ENCODE peak calls at places on chromosomes 3 and 15, in five cellular contexts. One of them, this sample, is unnamed.

GRCh38 chr15:78638658-78639314 is 2.2 kb downstream of the CHRNB4 start:
- DNase-seq in aorta: no peak
- DNase-seq in HS-27A: no peak
- DNase-seq in NCI-H446 treated with DMSO at 0.1 percent for 48 hours: peak; percentile 4
- DNase-seq in activated CD4-positive, alpha-beta T cell treated with anti-CD3 and anti-CD28 coated beads, Interleukin-2, amount 50 U/mL, for 4 hours: peak; percentile 18
- DNase-seq in this sample: peak; percentile 95

GRCh38 chr3:28504945-28505344 is 156.3 kb upstream of the AZI2 start:
- DNase-seq in aorta: no peak
- DNase-seq in HS-27A: no peak
- DNase-seq in NCI-H446 treated with DMSO at 0.1 percent for 48 hours: no peak
- DNase-seq in activated CD4-positive, alpha-beta T cell treated with anti-CD3 and anti-CD28 coated beads, Interleukin-2, amount 50 U/mL, for 4 hours: no peak
- DNase-seq in this sample: no peak

GRCh38 chr3:158105124-158105709 is 1.0 kb downstream of the SHOX2 start:
- DNase-seq in aorta: no peak
- DNase-seq in HS-27A: peak; percentile 38
- DNase-seq in NCI-H446 treated with DMSO at 0.1 percent for 48 hours: no peak
- DNase-seq in activated CD4-positive, alpha-beta T cell treated with anti-CD3 and anti-CD28 coated beads, Interleukin-2, amount 50 U/mL, for 4 hours: no peak
- DNase-seq in this sample: peak; percentile 74

GRCh38 chr3:67863869-67864268 is 209.5 kb upstream of the SUCLG2 start:
- DNase-seq in aorta: no peak
- DNase-seq in HS-27A: no peak
- DNase-seq in NCI-H446 treated with DMSO at 0.1 percent for 48 hours: no peak
- DNase-seq in activated CD4-positive, alpha-beta T cell treated with anti-CD3 and anti-CD28 coated beads, Interleukin-2, amount 50 U/mL, for 4 hours: no peak
- DNase-seq in this sample: peak; percentile 53

GRCh38 chr3:171165986-171166385 is 139.5 kb upstream of the SLC2A2 start:
- DNase-seq in aorta: no peak
- DNase-seq in HS-27A: no peak
- DNase-seq in NCI-H446 treated with DMSO at 0.1 percent for 48 hours: no peak
- DNase-seq in activated CD4-positive, alpha-beta T cell treated with anti-CD3 and anti-CD28 coated beads, Interleukin-2, amount 50 U/mL, for 4 hours: no peak
- DNase-seq in this sample: no peak

GRCh38 chr15:52783929-52784798 is 6.0 kb downstream of the ONECUT1 start:
- DNase-seq in aorta: peak; percentile 73
- DNase-seq in HS-27A: no peak
- DNase-seq in NCI-H446 treated with DMSO at 0.1 percent for 48 hours: no peak
- DNase-seq in activated CD4-positive, alpha-beta T cell treated with anti-CD3 and anti-CD28 coated beads, Interleukin-2, amount 50 U/mL, for 4 hours: no peak
- DNase-seq in this sample: peak; percentile 92

GRCh38 chr15:100595964-100596363 is 6.0 kb downstream of the LINS1 start:
- DNase-seq in aorta: no peak
- DNase-seq in HS-27A: no peak
- DNase-seq in NCI-H446 treated with DMSO at 0.1 percent for 48 hours: no peak
- DNase-seq in activated CD4-positive, alpha-beta T cell treated with anti-CD3 and anti-CD28 coated beads, Interleukin-2, amount 50 U/mL, for 4 hours: no peak
- DNase-seq in this sample: no peak

GRCh38 chr3:45597166-45597565 is 2.6 kb downstream of the LIMD1 start:
- DNase-seq in aorta: peak; percentile 76
- DNase-seq in HS-27A: no peak
- DNase-seq in NCI-H446 treated with DMSO at 0.1 percent for 48 hours: no peak
- DNase-seq in activated CD4-positive, alpha-beta T cell treated with anti-CD3 and anti-CD28 coated beads, Interleukin-2, amount 50 U/mL, for 4 hours: no peak
- DNase-seq in this sample: no peak

GRCh38 chr15:43187544-43188155 is 2.4 kb downstream of the CCNDBP1 start:
- DNase-seq in aorta: no peak
- DNase-seq in HS-27A: no peak
- DNase-seq in NCI-H446 treated with DMSO at 0.1 percent for 48 hours: peak; percentile 16
- DNase-seq in activated CD4-positive, alpha-beta T cell treated with anti-CD3 and anti-CD28 coated beads, Interleukin-2, amount 50 U/mL, for 4 hours: no peak
- DNase-seq in this sample: peak; percentile 38

GRCh38 chr3:38141173-38141951 is 2.9 kb downstream of the MYD88 start:
- DNase-seq in aorta: no peak
- DNase-seq in HS-27A: no peak
- DNase-seq in NCI-H446 treated with DMSO at 0.1 percent for 48 hours: no peak
- DNase-seq in activated CD4-positive, alpha-beta T cell treated with anti-CD3 and anti-CD28 coated beads, Interleukin-2, amount 50 U/mL, for 4 hours: no peak
- DNase-seq in this sample: no peak

GRCh38 chr15:40956543-40956982 is 3.3 kb downstream of the CHAC1 start:
- DNase-seq in aorta: no peak
- DNase-seq in HS-27A: no peak
- DNase-seq in NCI-H446 treated with DMSO at 0.1 percent for 48 hours: no peak
- DNase-seq in activated CD4-positive, alpha-beta T cell treated with anti-CD3 and anti-CD28 coated beads, Interleukin-2, amount 50 U/mL, for 4 hours: no peak
- DNase-seq in this sample: no peak

GRCh38 chr15:38085104-38085503 is 150.7 kb downstream of the TMCO5A start:
- DNase-seq in aorta: no peak
- DNase-seq in HS-27A: no peak
- DNase-seq in NCI-H446 treated with DMSO at 0.1 percent for 48 hours: no peak
- DNase-seq in activated CD4-positive, alpha-beta T cell treated with anti-CD3 and anti-CD28 coated beads, Interleukin-2, amount 50 U/mL, for 4 hours: no peak
- DNase-seq in this sample: no peak

GRCh38 chr3:46361408-46362283 is 7.7 kb downstream of the CCR2 start:
- DNase-seq in aorta: no peak
- DNase-seq in HS-27A: no peak
- DNase-seq in NCI-H446 treated with DMSO at 0.1 percent for 48 hours: no peak
- DNase-seq in activated CD4-positive, alpha-beta T cell treated with anti-CD3 and anti-CD28 coated beads, Interleukin-2, amount 50 U/mL, for 4 hours: no peak
- DNase-seq in this sample: no peak

GRCh38 chr3:13650210-13651056 is 101.5 kb downstream of the FBLN2 start:
- DNase-seq in aorta: peak; percentile 94
- DNase-seq in HS-27A: no peak
- DNase-seq in NCI-H446 treated with DMSO at 0.1 percent for 48 hours: no peak
- DNase-seq in activated CD4-positive, alpha-beta T cell treated with anti-CD3 and anti-CD28 coated beads, Interleukin-2, amount 50 U/mL, for 4 hours: peak; percentile 57
- DNase-seq in this sample: peak; percentile 98

GRCh38 chr3:39166932-39167532 is 13.6 kb upstream of the CSRNP1 start:
- DNase-seq in aorta: no peak
- DNase-seq in HS-27A: peak; percentile 58
- DNase-seq in NCI-H446 treated with DMSO at 0.1 percent for 48 hours: no peak
- DNase-seq in activated CD4-positive, alpha-beta T cell treated with anti-CD3 and anti-CD28 coated beads, Interleukin-2, amount 50 U/mL, for 4 hours: no peak
- DNase-seq in this sample: no peak

This sample was measured in H7.